ENCODE peak calls at places on chromosome 13, in seven cellular contexts. F, S, W, B, U, G and X are unnamed samples.

GRCh38 chr13:43245374-43245964 is 222.1 kb downstream of the DNAJC15 start:
- DNase-seq in F (no peak), S (no peak), W (no peak), B (no peak), U (no peak), G (no peak), X (no peak)

GRCh38 chr13:97521726-97522125 is 87.8 kb downstream of the RAP2A start:
- DNase-seq in F (no peak), S (no peak), W (no peak), B (no peak), U (no peak), G (no peak), X (no peak)

GRCh38 chr13:88005188-88005587 is 334.0 kb downstream of the SLITRK5 start:
- DNase-seq in F (no peak), S (no peak), W (no peak), B (no peak), U (no peak), G (no peak), X (no peak)

GRCh38 chr13:21541980-21542379 is 62.0 kb downstream of the MICU2 start:
- DNase-seq in F (no peak), S (no peak), W (no peak), B (no peak), U (no peak), G (no peak), X (no peak)

GRCh38 chr13:77460195-77460594 is 75.3 kb upstream of the SCEL start:
- DNase-seq in F (peak; percentile 71), S (no peak), W (no peak), B (no peak), U (no peak), G (no peak), X (no peak)

GRCh38 chr13:35699805-35700204 is 223.3 kb upstream of the MAB21L1 start:
- DNase-seq in F (no peak), S (no peak), W (no peak), B (no peak), U (no peak), G (peak; percentile 22), X (no peak)

GRCh38 chr13:90746230-90746629 is 601.3 kb upstream of the MIR17HG start:
- DNase-seq in F (no peak), S (no peak), W (no peak), B (peak; percentile 18), U (no peak), G (no peak), X (no peak)

GRCh38 chr13:42396901-42397670 is 125.1 kb downstream of the AKAP11 start:
- DNase-seq in F (no peak), S (no peak), W (no peak), B (no peak), U (no peak), G (no peak), X (no peak)

GRCh38 chr13:84025828-84026227 is 143.6 kb upstream of the SLITRK1 start:
- DNase-seq in F (no peak), S (no peak), W (no peak), B (peak; percentile 82), U (no peak), G (no peak), X (no peak)

GRCh38 chr13:36778083-36778671 is 40.8 kb upstream of the RFXAP start:
- DNase-seq in F (no peak), S (no peak), W (no peak), B (peak; percentile 91), U (no peak), G (no peak), X (no peak)

GRCh38 chr13:91572439-91572838 is 174.0 kb downstream of the GPC5 start:
- DNase-seq in F (no peak), S (no peak), W (no peak), B (no peak), U (no peak), G (no peak), X (no peak)

GRCh38 chr13:51781246-51782022 is 22.5 kb downstream of the DHRS12 start:
- DNase-seq in F (no peak), S (no peak), W (no peak), B (peak; percentile 64), U (no peak), G (no peak), X (no peak)

GRCh38 chr13:48853381-48854102 is 122.2 kb upstream of the FNDC3A start:
- DNase-seq in F (no peak), S (no peak), W (no peak), B (no peak), U (no peak), G (no peak), X (no peak)

GRCh38 chr13:101211261-101211660 is 205.0 kb downstream of the NALCN start:
- DNase-seq in F (no peak), S (no peak), W (no peak), B (no peak), U (no peak), G (no peak), X (no peak)

GRCh38 chr13:101527130-101527529 is 74.7 kb downstream of the ITGBL1 start:
- DNase-seq in F (no peak), S (no peak), W (no peak), B (no peak), U (no peak), G (no peak), X (no peak)

GRCh38 chr13:112664501-112665203 is 25.2 kb upstream of the ATP11A start:
- DNase-seq in F (no peak), S (no peak), W (no peak), B (no peak), U (no peak), G (no peak), X (no peak)

GRCh38 chr13:51585234-51585672 is 991 bp downstream of the WDFY2 start:
- DNase-seq in F (no peak), S (peak; percentile 31), W (no peak), B (no peak), U (no peak), G (no peak), X (no peak)